ENCODE peak calls at places on chromosome 1, in four cellular contexts. One of them, this sample, is unnamed.

GRCh38 chr1:39450956-39451601 is 40.4 kb upstream of the BMP8A start:
- DNase-seq in A549: no peak
- DNase-seq in K562: no peak
- DNase-seq in IMR-90: peak
- DNase-seq in this sample: no peak

GRCh38 chr1:230080834-230081233 is 13.8 kb downstream of the GALNT2 start:
- DNase-seq in A549: no peak
- DNase-seq in IMR-90: no peak
- DNase-seq in K562: no peak
- DNase-seq in this sample: no peak

GRCh38 chr1:30744060-30744756 is 13.4 kb downstream of the LAPTM5 start:
- DNase-seq in A549: no peak
- DNase-seq in K562: no peak
- DNase-seq in IMR-90: peak
- DNase-seq in this sample: no peak

GRCh38 chr1:20742671-20743070 is 10.2 kb upstream of the SH2D5 start:
- DNase-seq in IMR-90: no peak
- DNase-seq in A549: no peak
- DNase-seq in K562: no peak
- DNase-seq in this sample: no peak

GRCh38 chr1:166489670-166490436 is 323.1 kb upstream of the FAM78B start:
- DNase-seq in A549: no peak
- DNase-seq in K562: peak
- DNase-seq in IMR-90: no peak
- DNase-seq in this sample: peak

GRCh38 chr1:59173721-59174120 is 123.2 kb upstream of the FGGY start:
- DNase-seq in K562: no peak
- DNase-seq in A549: no peak
- DNase-seq in IMR-90: peak
- DNase-seq in this sample: no peak

GRCh38 chr1:6686294-6686693 is 15.3 kb downstream of the DNAJC11 start:
- DNase-seq in K562: no peak
- DNase-seq in IMR-90: peak
- DNase-seq in A549: no peak
- DNase-seq in this sample: no peak

GRCh38 chr1:243213045-243213787 is 41.9 kb downstream of the CEP170 start:
- DNase-seq in K562: no peak
- DNase-seq in A549: no peak
- DNase-seq in IMR-90: peak
- DNase-seq in this sample: no peak

GRCh38 chr1:111399792-111400610 is 27.5 kb downstream of the OVGP1 start:
- DNase-seq in A549: peak
- DNase-seq in K562: peak
- DNase-seq in IMR-90: peak
- DNase-seq in this sample: peak

GRCh38 chr1:118987431-118988185 is 535 bp downstream of the TBX15 start:
- DNase-seq in A549: no peak
- DNase-seq in K562: no peak
- DNase-seq in IMR-90: no peak
- DNase-seq in this sample: no peak

GRCh38 chr1:154774175-154774855 is 95.8 kb downstream of the KCNN3 start:
- DNase-seq in K562: no peak
- DNase-seq in IMR-90: no peak
- DNase-seq in A549: no peak
- DNase-seq in this sample: no peak

GRCh38 chr1:154777151-154777550 is 92.9 kb downstream of the KCNN3 start:
- DNase-seq in A549: no peak
- DNase-seq in K562: no peak
- DNase-seq in IMR-90: no peak
- DNase-seq in this sample: no peak

GRCh38 chr1:154778280-154778679 is 91.8 kb downstream of the KCNN3 start:
- DNase-seq in K562: no peak
- DNase-seq in IMR-90: no peak
- DNase-seq in A549: no peak
- DNase-seq in this sample: no peak

GRCh38 chr1:154775559-154776338 is 94.3 kb downstream of the KCNN3 start:
- DNase-seq in K562: no peak
- DNase-seq in IMR-90: no peak
- DNase-seq in A549: no peak
- DNase-seq in this sample: no peak

GRCh38 chr1:154776339-154776605 is 93.8 kb downstream of the KCNN3 start:
- DNase-seq in A549: no peak
- DNase-seq in K562: no peak
- DNase-seq in IMR-90: no peak
- DNase-seq in this sample: no peak
- TF ChIP-seq ELK1 in A549: no peak
- TF ChIP-seq ELK1 in K562: no peak
- TF ChIP-seq ELK1 in IMR-90: no peak
- TF ChIP-seq ELK1 in this sample: no peak

DNA sequence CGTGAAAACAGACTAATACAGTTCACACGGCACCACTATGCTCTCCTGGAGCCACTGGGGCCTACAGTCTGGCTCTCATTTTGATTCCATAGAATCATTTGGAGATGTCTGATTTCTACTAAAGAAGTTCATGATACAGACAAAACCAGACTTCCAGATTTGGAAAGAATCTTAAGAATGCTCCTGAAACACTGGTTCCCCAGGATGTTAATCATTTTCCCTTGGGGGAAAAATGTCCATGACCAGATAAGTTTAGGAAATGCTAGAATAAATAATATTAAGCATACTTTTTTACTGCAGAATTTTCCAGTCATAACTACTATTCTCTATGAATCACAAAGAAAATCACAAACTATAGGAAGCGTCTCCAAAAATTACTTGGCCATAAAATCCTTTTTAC is 63.0 kb upstream of the RGS7 start:
- DNase-seq in K562: no peak
- DNase-seq in IMR-90: no peak
- DNase-seq in A549: no peak
- DNase-seq in this sample: no peak
- TF ChIP-seq RFX5 in K562: no peak
- TF ChIP-seq RFX5 in IMR-90: no peak
- TF ChIP-seq RFX5 in A549: no peak
- TF ChIP-seq RFX5 in this sample: no peak

GRCh38 chr1:63713627-63714481 is 60.0 kb upstream of the ROR1 start:
- DNase-seq in A549: peak
- DNase-seq in K562: no peak
- DNase-seq in IMR-90: peak
- DNase-seq in this sample: no peak
- TF ChIP-seq ELK1 in A549: no peak
- TF ChIP-seq ELK1 in K562: no peak
- TF ChIP-seq ELK1 in IMR-90: no peak
- TF ChIP-seq ELK1 in this sample: no peak

GRCh38 chr1:226046240-226046639 is 16.3 kb upstream of the H3-3A start:
- DNase-seq in A549: no peak
- DNase-seq in K562: no peak
- DNase-seq in IMR-90: peak
- DNase-seq in this sample: no peak
- TF ChIP-seq RFX5 in A549: no peak
- TF ChIP-seq RFX5 in K562: no peak
- TF ChIP-seq RFX5 in IMR-90: no peak
- TF ChIP-seq RFX5 in this sample: no peak